ENCODE peak calls at places on chromosomes 6 and 20, in six cellular contexts. Z is activated naive CD4-positive, alpha-beta T cell; Q is activated CD4-positive, CD25-positive, alpha-beta regulatory T cell treated with anti-CD3 and anti-CD28 coated beads, Interleukin-2, amount 50 U/mL, for 16 hours; V is activated T-cell treated with anti-CD3 and anti-CD28 coated beads for 1 hour; H is HT1080; S is EH. Y is an unnamed sample.

GRCh38 chr6:2109796-2110195 is 135.6 kb downstream of the GMDS start:
- DNase-seq in H (no peak), S (no peak), Q (no peak), V (no peak), Z (no peak), Y (no peak)

GRCh38 chr20:31861346-31862156 is 8.8 kb downstream of the DUSP15 start:
- DNase-seq in V (peak), H (no peak), Z (no peak), S (peak), Q (peak), Y (peak)

GRCh38 chr20:17612975-17613327 is 43.1 kb downstream of the DSTN start:
- DNase-seq in Q (no peak), V (no peak), H (no peak), Z (no peak), S (no peak), Y (no peak)

GRCh38 chr20:10665027-10665561 is 8.7 kb downstream of the JAG1 start:
- DNase-seq in Q (no peak), Z (no peak), S (peak), H (no peak), V (no peak), Y (no peak)

GRCh38 chr6:168014406-168014959 is 17.0 kb downstream of the KIF25 start:
- DNase-seq in H (no peak), S (no peak), V (no peak), Z (no peak), Q (no peak), Y (no peak)

GRCh38 chr6:117142145-117142544 is 123.2 kb upstream of the VGLL2 start:
- DNase-seq in S (no peak), Z (no peak), V (no peak), H (no peak), Q (no peak), Y (no peak)

GRCh38 chr6:91098006-91098405 is 511.1 kb upstream of the MAP3K7 start:
- DNase-seq in H (no peak), Z (no peak), Q (no peak), S (no peak), V (no peak), Y (no peak)

GRCh38 chr6:22041797-22042489 is 254.9 kb downstream of the PRL start:
- DNase-seq in Q (no peak), V (no peak), Z (no peak), S (peak), H (no peak), Y (no peak)

GRCh38 chr6:151141685-151142084 is 98.1 kb upstream of the AKAP12 start:
- DNase-seq in S (peak), Q (no peak), V (no peak), Z (no peak), H (peak), Y (no peak)

GRCh38 chr20:15742076-15742475 is 831.2 kb downstream of the KIF16B start:
- DNase-seq in Q (no peak), Z (no peak), V (no peak), S (peak), H (no peak), Y (no peak)

GRCh38 chr6:134379599-134379998 is 61.7 kb upstream of the SGK1 start:
- DNase-seq in Q (no peak), V (no peak), H (no peak), S (no peak), Z (no peak), Y (no peak)

GRCh38 chr20:14127831-14128230 is 132.5 kb downstream of the MACROD2 start:
- DNase-seq in Z (no peak), Q (no peak), H (no peak), V (no peak), S (no peak), Y (no peak)

GRCh38 chr6:142842423-142843261 is 102.3 kb downstream of the HIVEP2 start:
- DNase-seq in Z (no peak), V (no peak), S (peak), Q (no peak), H (peak), Y (no peak)

GRCh38 chr6:77669913-77670312 is 17.1 kb downstream of the MEI4 start:
- DNase-seq in H (no peak), S (no peak), Z (no peak), Q (no peak), V (no peak), Y (no peak)

GRCh38 chr6:37987008-37987407 is 167.5 kb downstream of the ZFAND3 start:
- DNase-seq in H (no peak), Z (no peak), S (peak), V (no peak), Q (no peak), Y (no peak)

GRCh38 chr6:5087389-5087788 is 2.2 kb downstream of the PPP1R3G start:
- DNase-seq in V (no peak), S (no peak), Q (no peak), Z (no peak), H (no peak), Y (no peak)

GRCh38 chr6:75268121-75268987 is 16.2 kb downstream of the TMEM30A start:
- DNase-seq in Q (no peak), Z (no peak), S (peak), H (peak), V (no peak), Y (no peak)

GRCh38 chr20:57928181-57928967 is 218.6 kb upstream of the PMEPA1 start:
- DNase-seq in S (peak), V (no peak), Z (no peak), H (peak), Q (no peak), Y (no peak)

GRCh38 chr6:73702444-73702843 is 6.4 kb downstream of the CD109 start:
- DNase-seq in Q (no peak), S (no peak), V (no peak), H (no peak), Z (no peak), Y (no peak)

GRCh38 chr20:20370087-20370575 is 2.2 kb downstream of the INSM1 start:
- DNase-seq in S (no peak), H (no peak), V (no peak), Z (no peak), Q (no peak), Y (no peak)

GRCh38 chr20:59525500-59526241 is 78.7 kb upstream of the PHACTR3 start:
- DNase-seq in Z (no peak), S (peak), Q (no peak), V (no peak), H (peak), Y (peak)

Y was measured in Karpas-422.